ENCODE peak calls at places on chromosome 10, in seven cellular contexts. K, J, M, C, V, G and Q are unnamed samples.

GRCh38 chr10:29946953-29947700 is 112.3 kb downstream of the JCAD start:
- DNase-seq in K (no peak), J (no peak), M (no peak), C (no peak), V (peak; percentile 76), G (no peak), Q (no peak)

GRCh38 chr10:111677747-111678146 is 505.8 kb downstream of the GPAM start:
- DNase-seq in K (no peak), J (no peak), M (no peak), C (no peak), V (no peak), G (no peak), Q (no peak)

GRCh38 chr10:125779403-125780327 is 4.0 kb upstream of the MMP21 start:
- DNase-seq in K (no peak), J (no peak), M (no peak), C (no peak), V (no peak), G (no peak), Q (no peak)

GRCh38 chr10:116210588-116211346 is 62.2 kb downstream of the GFRA1 start:
- DNase-seq in K (no peak), J (no peak), M (no peak), C (no peak), V (no peak), G (no peak), Q (no peak)

GRCh38 chr10:71143610-71144009 is 68.8 kb upstream of the UNC5B start:
- DNase-seq in K (no peak), J (no peak), M (no peak), C (no peak), V (no peak), G (no peak), Q (no peak)

GRCh38 chr10:33719005-33719703 is 384.7 kb upstream of the NRP1 start:
- DNase-seq in K (no peak), J (no peak), M (no peak), C (no peak), V (no peak), G (no peak), Q (no peak)

GRCh38 chr10:129799942-129800341 is 164.1 kb downstream of the EBF3 start:
- DNase-seq in K (no peak), J (no peak), M (no peak), C (no peak), V (no peak), G (no peak), Q (no peak)

GRCh38 chr10:76902949-76903348 is 734.7 kb downstream of the KCNMA1 start:
- DNase-seq in K (no peak), J (peak; percentile 73), M (no peak), C (no peak), V (no peak), G (no peak), Q (no peak)

GRCh38 chr10:110994406-110994805 is 75.0 kb downstream of the SHOC2 start:
- DNase-seq in K (no peak), J (no peak), M (no peak), C (no peak), V (no peak), G (no peak), Q (no peak)

GRCh38 chr10:117221156-117221711 is 19.7 kb upstream of the SLC18A2 start:
- DNase-seq in K (no peak), J (no peak), M (no peak), C (peak; percentile 70), V (peak; percentile 93), G (no peak), Q (no peak)

GRCh38 chr10:48545462-48546145 is 59.3 kb downstream of the ARHGAP22 start:
- DNase-seq in K (no peak), J (no peak), M (no peak), C (no peak), V (no peak), G (no peak), Q (no peak)

GRCh38 chr10:31353574-31353973 is 34.6 kb downstream of the ZEB1 start:
- DNase-seq in K (no peak), J (no peak), M (no peak), C (no peak), V (peak; percentile 54), G (no peak), Q (no peak)

GRCh38 chr10:101772895-101773761 is 2.8 kb downstream of the FGF8 start:
- DNase-seq in K (no peak), J (no peak), M (no peak), C (no peak), V (no peak), G (no peak), Q (no peak)

GRCh38 chr10:59812541-59813122 is 59.4 kb upstream of the MRLN start:
- DNase-seq in K (no peak), J (no peak), M (no peak), C (no peak), V (no peak), G (no peak), Q (no peak)

GRCh38 chr10:65149878-65150277 is 1628.7 kb downstream of the REEP3 start:
- DNase-seq in K (no peak), J (no peak), M (no peak), C (no peak), V (no peak), G (no peak), Q (no peak)

GRCh38 chr10:119291223-119291900 is 84.0 kb downstream of the GRK5 start:
- DNase-seq in K (no peak), J (no peak), M (no peak), C (no peak), V (no peak), G (no peak), Q (no peak)

GRCh38 chr10:121310151-121310711 is 288.0 kb downstream of the FGFR2 start:
- DNase-seq in K (no peak), J (no peak), M (no peak), C (no peak), V (peak; percentile 61), G (no peak), Q (no peak)

GRCh38 chr10:48455055-48455391 is 148.5 kb downstream of the MAPK8 start:
- DNase-seq in K (no peak), J (no peak), M (no peak), C (no peak), V (no peak), G (no peak), Q (no peak)

GRCh38 chr10:29157321-29157720 is 131.5 kb upstream of the LYZL1 start:
- DNase-seq in K (no peak), J (no peak), M (no peak), C (no peak), V (no peak), G (no peak), Q (no peak)

GRCh38 chr10:133394801-133395221 is 854 bp downstream of the MTG1 start:
- DNase-seq in K (no peak), J (no peak), M (no peak), C (no peak), V (no peak), G (no peak), Q (no peak)

GRCh38 chr10:69890065-69890831 is 88.5 kb downstream of the COL13A1 start:
- DNase-seq in K (no peak), J (no peak), M (no peak), C (no peak), V (no peak), G (no peak), Q (no peak)

GRCh38 chr10:71204746-71205145 is 7.6 kb upstream of the UNC5B start:
- DNase-seq in K (no peak), J (no peak), M (no peak), C (no peak), V (no peak), G (no peak), Q (no peak)

GRCh38 chr10:79391231-79392019 is 44.2 kb downstream of the PPIF start:
- DNase-seq in K (no peak), J (peak; percentile 15), M (no peak), C (no peak), V (peak; percentile 7), G (no peak), Q (no peak)

GRCh38 chr10:90125406-90125805 is 424.0 kb downstream of the KIF20B start:
- DNase-seq in K (no peak), J (no peak), M (no peak), C (no peak), V (no peak), G (no peak), Q (no peak)

GRCh38 chr10:74510594-74510993 is 315.8 kb upstream of the KAT6B start:
- DNase-seq in K (no peak), J (no peak), M (no peak), C (no peak), V (no peak), G (no peak), Q (no peak)

GRCh38 chr10:103095005-103095404 is 98.1 kb downstream of the NT5C2 start:
- DNase-seq in K (no peak), J (no peak), M (no peak), C (no peak), V (no peak), G (no peak), Q (no peak)

GRCh38 chr10:28387141-28387540 is 84.3 kb upstream of the MPP7 start:
- DNase-seq in K (no peak), J (peak; percentile 80), M (no peak), C (no peak), V (no peak), G (no peak), Q (no peak)

GRCh38 chr10:110667620-110668343 is 23.6 kb downstream of the RBM20 start:
- DNase-seq in K (no peak), J (no peak), M (no peak), C (no peak), V (peak; percentile 45), G (no peak), Q (no peak)

GRCh38 chr10:123148414-123149161 is 652 bp downstream of the HMX2 start:
- DNase-seq in K (no peak), J (peak; percentile 22), M (no peak), C (no peak), V (no peak), G (no peak), Q (no peak)

GRCh38 chr10:18689498-18689897 is 30.3 kb downstream of the ARL5B start:
- DNase-seq in K (no peak), J (no peak), M (no peak), C (no peak), V (peak; percentile 31), G (no peak), Q (no peak)